ENCODE peak calls at places on chromosome 17, in six cellular contexts. One of them, this sample, is unnamed. For H3K27me3, the result is how much of the 10 kb centered on the place peaks cover.

GRCh38 chr17:12744298-12744697 is 45.0 kb upstream of the ARHGAP44 start:
- DNase-seq in ovary: no peak
- DNase-seq in AG04450: no peak
- DNase-seq in stomach: no peak
- DNase-seq in osteoblast: no peak
- DNase-seq in tibial nerve: no peak
- DNase-seq in this sample: no peak

GRCh38 chr17:79627184-79627765 is 16.4 kb upstream of the RBFOX3 start:
- DNase-seq in stomach: peak
- DNase-seq in AG04450: no peak
- DNase-seq in ovary: peak
- DNase-seq in osteoblast: no peak
- DNase-seq in tibial nerve: no peak
- DNase-seq in this sample: peak

GRCh38 chr17:34726536-34727384 is 147.4 kb downstream of the TMEM132E start:
- DNase-seq in osteoblast: no peak
- DNase-seq in ovary: no peak
- DNase-seq in AG04450: no peak
- DNase-seq in tibial nerve: no peak
- DNase-seq in stomach: no peak
- DNase-seq in this sample: no peak

GRCh38 chr17:1714980-1715802 is 5.0 kb upstream of the TLCD2 start:
- DNase-seq in AG04450: peak
- DNase-seq in ovary: peak
- DNase-seq in tibial nerve: peak
- DNase-seq in osteoblast: peak
- DNase-seq in stomach: peak
- DNase-seq in this sample: peak

GRCh38 chr17:9802294-9802693 is 10.9 kb upstream of the DHRS7C start:
- DNase-seq in stomach: no peak
- DNase-seq in tibial nerve: no peak
- DNase-seq in AG04450: no peak
- DNase-seq in ovary: no peak
- DNase-seq in osteoblast: no peak
- DNase-seq in this sample: no peak

GRCh38 chr17:31508310-31509094 is 117.0 kb downstream of the RAB11FIP4 start:
- DNase-seq in ovary: no peak
- DNase-seq in tibial nerve: no peak
- DNase-seq in stomach: peak
- DNase-seq in osteoblast: peak
- DNase-seq in AG04450: no peak
- DNase-seq in this sample: peak

GRCh38 chr17:77300016-77300686 is 159.4 kb downstream of the SEC14L1 start:
- DNase-seq in stomach: no peak
- DNase-seq in osteoblast: peak
- DNase-seq in tibial nerve: no peak
- DNase-seq in ovary: no peak
- DNase-seq in AG04450: no peak
- DNase-seq in this sample: no peak

GRCh38 chr17:41777157-41777578 is 9.3 kb downstream of the JUP start:
- DNase-seq in osteoblast: peak
- DNase-seq in tibial nerve: no peak
- DNase-seq in AG04450: no peak
- DNase-seq in ovary: peak
- DNase-seq in stomach: peak
- DNase-seq in this sample: peak

GRCh38 chr17:79814966-79815835 is 18.3 kb upstream of the CBX8 start:
- DNase-seq in osteoblast: peak
- DNase-seq in ovary: peak
- DNase-seq in tibial nerve: no peak
- DNase-seq in stomach: peak
- DNase-seq in AG04450: no peak
- DNase-seq in this sample: peak

GRCh38 chr17:65173951-65174683 is 36.9 kb downstream of the RGS9 start:
- DNase-seq in AG04450: no peak
- DNase-seq in osteoblast: no peak
- DNase-seq in ovary: no peak
- DNase-seq in stomach: no peak
- DNase-seq in tibial nerve: no peak
- DNase-seq in this sample: no peak

DNA sequence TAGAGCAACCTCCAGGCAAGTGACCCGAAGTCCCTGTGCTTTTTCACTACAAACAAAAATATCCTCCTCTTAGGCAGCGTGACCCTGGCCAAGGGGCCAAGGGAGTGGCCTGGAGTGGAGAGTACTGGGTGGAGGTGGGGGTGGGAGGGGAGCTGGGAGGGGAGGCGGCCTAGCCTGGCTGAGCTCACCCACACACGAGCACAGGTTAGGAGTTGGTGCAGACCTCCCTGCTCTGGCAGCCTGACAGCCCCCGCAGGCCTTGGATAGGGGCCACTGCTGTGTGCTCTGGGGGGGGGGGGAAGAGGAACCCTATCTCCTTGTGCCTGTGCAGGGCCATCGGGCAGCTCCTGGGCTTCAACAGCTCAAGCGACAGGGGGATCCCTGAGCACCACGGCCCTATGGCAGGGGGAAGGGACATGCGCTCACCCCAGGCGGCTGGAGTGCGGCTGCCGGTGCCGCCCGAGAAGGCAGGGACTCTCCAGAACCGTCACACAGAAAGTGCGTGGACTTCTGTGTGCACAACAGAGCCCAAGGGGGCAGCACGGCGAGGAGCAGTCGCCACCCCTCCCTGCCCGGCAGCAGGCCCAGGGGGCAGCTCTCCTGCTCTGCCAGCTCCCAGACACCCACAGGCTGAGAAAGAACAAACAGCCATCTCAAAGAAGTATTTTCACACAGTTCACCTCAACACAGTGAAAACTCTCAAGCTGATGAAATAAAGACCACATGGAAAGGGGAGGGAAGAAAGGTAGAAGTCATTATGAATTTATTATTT is 13.3 kb downstream of the SLC16A3 start:
- DNase-seq in tibial nerve: no peak
- DNase-seq in stomach: no peak
- DNase-seq in osteoblast: peak
- DNase-seq in ovary: peak
- DNase-seq in AG04450: no peak
- DNase-seq in this sample: peak
- H3K4me3 ChIP-seq in tibial nerve: no peak
- H3K4me3 ChIP-seq in stomach: no peak
- H3K4me3 ChIP-seq in osteoblast: no peak
- H3K4me3 ChIP-seq in ovary: no peak
- H3K4me3 ChIP-seq in AG04450: no peak
- H3K4me3 ChIP-seq in this sample: no peak

GRCh38 chr17:43333438-43333943 is 65.3 kb upstream of the ARL4D start:
- DNase-seq in AG04450: no peak
- DNase-seq in tibial nerve: no peak
- DNase-seq in ovary: no peak
- DNase-seq in stomach: no peak
- DNase-seq in osteoblast: no peak
- DNase-seq in this sample: no peak
- H3K27me3 ChIP-seq in AG04450: under half
- H3K27me3 ChIP-seq in tibial nerve: under half
- H3K27me3 ChIP-seq in ovary: under half
- H3K27me3 ChIP-seq in stomach: under half
- H3K27me3 ChIP-seq in osteoblast: under half
- H3K27me3 ChIP-seq in this sample: under half

DNA sequence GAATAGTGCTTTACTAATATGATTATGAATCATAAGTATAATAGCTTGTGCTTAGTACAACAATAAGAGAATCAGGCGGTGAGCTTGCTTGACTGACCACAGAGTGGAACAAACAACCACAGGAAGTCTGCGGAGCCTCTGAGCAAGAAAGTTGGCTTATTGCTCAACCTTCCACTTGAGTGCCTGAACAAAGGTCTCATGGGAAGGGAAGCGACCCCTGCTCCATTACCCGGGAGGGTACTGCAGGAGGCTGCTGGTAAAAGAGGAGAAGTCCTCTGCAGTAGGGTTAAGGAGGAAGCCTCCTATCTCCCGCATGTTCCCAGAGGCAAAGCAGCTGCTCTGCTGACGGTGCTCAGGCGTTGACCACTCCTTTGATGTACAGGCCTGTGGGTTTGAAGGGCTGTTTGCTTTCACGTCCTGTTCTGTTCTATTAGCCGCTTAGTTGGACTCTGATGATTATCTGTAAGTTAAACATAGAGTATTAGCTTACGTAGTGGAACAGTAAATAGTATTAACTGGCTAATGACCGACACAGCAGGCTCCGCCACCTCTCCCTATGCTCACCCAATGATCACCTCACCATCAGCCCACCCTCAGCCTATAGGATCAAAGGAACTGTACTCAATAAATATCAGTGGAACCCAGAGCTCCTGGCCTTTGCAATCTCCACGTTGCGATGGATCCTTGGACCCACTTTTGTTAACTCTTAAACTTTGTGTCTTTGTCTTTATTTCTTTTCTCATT is 17.5 kb downstream of the ALOX15B start:
- DNase-seq in AG04450: peak
- DNase-seq in osteoblast: peak
- DNase-seq in ovary: peak
- DNase-seq in stomach: peak
- DNase-seq in tibial nerve: no peak
- DNase-seq in this sample: no peak
- H3K4me3 ChIP-seq in AG04450: no peak
- H3K4me3 ChIP-seq in osteoblast: no peak
- H3K4me3 ChIP-seq in ovary: no peak
- H3K4me3 ChIP-seq in stomach: no peak
- H3K4me3 ChIP-seq in tibial nerve: no peak
- H3K4me3 ChIP-seq in this sample: no peak

DNA sequence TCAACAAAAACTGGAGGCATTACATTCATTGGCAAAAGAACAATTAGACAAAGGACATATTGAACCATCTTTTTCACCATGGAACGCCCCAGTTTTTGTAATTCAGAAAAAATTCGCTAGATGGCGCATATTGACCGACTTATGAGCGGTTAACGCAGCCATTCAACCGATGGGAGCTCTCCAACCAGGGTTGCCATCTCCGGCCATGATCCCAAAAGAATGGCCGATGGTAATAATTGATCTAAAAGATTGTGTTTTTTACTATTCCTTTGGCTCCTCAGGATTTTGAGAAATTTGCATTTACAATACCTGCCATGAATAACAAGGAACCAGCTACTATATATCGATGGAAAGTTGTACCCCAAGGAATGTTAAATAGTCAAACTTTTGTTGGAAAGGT is 21.4 kb downstream of the ALOX15B start:
- DNase-seq in stomach: peak
- DNase-seq in osteoblast: peak
- DNase-seq in ovary: no peak
- DNase-seq in tibial nerve: no peak
- DNase-seq in AG04450: peak
- DNase-seq in this sample: peak
- H3K27me3 ChIP-seq in stomach: half or more
- H3K27me3 ChIP-seq in osteoblast: half or more
- H3K27me3 ChIP-seq in ovary: under half
- H3K27me3 ChIP-seq in tibial nerve: under half
- H3K27me3 ChIP-seq in AG04450: half or more
- H3K27me3 ChIP-seq in this sample: under half

GRCh38 chr17:81223758-81224122 is 975 bp upstream of the CEP131 start:
- DNase-seq in AG04450: no peak
- DNase-seq in stomach: no peak
- DNase-seq in osteoblast: peak
- DNase-seq in ovary: no peak
- DNase-seq in tibial nerve: no peak
- DNase-seq in this sample: no peak
- H3K4me3 ChIP-seq in AG04450: peak
- H3K4me3 ChIP-seq in stomach: peak
- H3K4me3 ChIP-seq in osteoblast: peak
- H3K4me3 ChIP-seq in ovary: no peak
- H3K4me3 ChIP-seq in tibial nerve: peak
- H3K4me3 ChIP-seq in this sample: peak

DNA sequence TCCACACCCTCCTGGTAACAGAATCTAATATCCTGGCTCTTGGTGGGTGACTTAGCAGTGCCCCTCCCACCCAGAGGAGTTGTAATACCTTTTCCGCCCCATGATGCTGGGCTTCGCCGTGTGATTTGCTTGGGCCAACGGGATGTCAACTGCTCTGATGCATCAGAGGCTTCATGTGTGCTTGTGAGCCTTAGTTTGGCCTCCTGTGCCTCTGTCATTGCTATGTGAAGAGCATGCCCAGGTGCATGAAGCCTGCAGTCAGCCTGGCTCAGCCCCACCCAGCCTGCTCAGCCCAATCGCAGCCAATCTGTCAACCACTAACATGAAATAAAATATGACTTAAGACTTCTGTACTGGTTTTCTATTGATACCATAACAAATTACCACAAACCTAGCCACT is 201.2 kb upstream of the RPL38 start:
- DNase-seq in tibial nerve: no peak
- DNase-seq in AG04450: no peak
- DNase-seq in osteoblast: no peak
- DNase-seq in stomach: no peak
- DNase-seq in ovary: no peak
- DNase-seq in this sample: no peak
- H3K27me3 ChIP-seq in tibial nerve: under half
- H3K27me3 ChIP-seq in AG04450: under half
- H3K27me3 ChIP-seq in osteoblast: under half
- H3K27me3 ChIP-seq in stomach: half or more
- H3K27me3 ChIP-seq in ovary: under half
- H3K27me3 ChIP-seq in this sample: under half

GRCh38 chr17:28749516-28750177 is 5.8 kb downstream of the TRAF4 start:
- DNase-seq in tibial nerve: no peak
- DNase-seq in AG04450: no peak
- DNase-seq in ovary: no peak
- DNase-seq in stomach: no peak
- DNase-seq in osteoblast: peak
- DNase-seq in this sample: no peak

GRCh38 chr17:28748852-28749515 is 5.2 kb downstream of the TRAF4 start:
- DNase-seq in tibial nerve: no peak
- DNase-seq in AG04450: no peak
- DNase-seq in ovary: peak
- DNase-seq in stomach: no peak
- DNase-seq in osteoblast: no peak
- DNase-seq in this sample: no peak

GRCh38 chr17:28747046-28747691 is 3.4 kb downstream of the TRAF4 start:
- DNase-seq in osteoblast: no peak
- DNase-seq in AG04450: no peak
- DNase-seq in ovary: peak
- DNase-seq in stomach: peak
- DNase-seq in tibial nerve: no peak
- DNase-seq in this sample: peak

GRCh38 chr17:28746611-28747045 is 2.8 kb downstream of the TRAF4 start:
- DNase-seq in ovary: peak
- DNase-seq in tibial nerve: no peak
- DNase-seq in AG04450: no peak
- DNase-seq in stomach: peak
- DNase-seq in osteoblast: peak
- DNase-seq in this sample: peak

GRCh38 chr17:28747801-28748750 is 4.3 kb downstream of the TRAF4 start:
- DNase-seq in stomach: no peak
- DNase-seq in ovary: peak
- DNase-seq in tibial nerve: no peak
- DNase-seq in AG04450: no peak
- DNase-seq in osteoblast: peak
- DNase-seq in this sample: no peak
- H3K4me3 ChIP-seq in stomach: peak
- H3K4me3 ChIP-seq in ovary: no peak
- H3K4me3 ChIP-seq in tibial nerve: no peak
- H3K4me3 ChIP-seq in AG04450: no peak
- H3K4me3 ChIP-seq in osteoblast: no peak
- H3K4me3 ChIP-seq in this sample: no peak

DNA sequence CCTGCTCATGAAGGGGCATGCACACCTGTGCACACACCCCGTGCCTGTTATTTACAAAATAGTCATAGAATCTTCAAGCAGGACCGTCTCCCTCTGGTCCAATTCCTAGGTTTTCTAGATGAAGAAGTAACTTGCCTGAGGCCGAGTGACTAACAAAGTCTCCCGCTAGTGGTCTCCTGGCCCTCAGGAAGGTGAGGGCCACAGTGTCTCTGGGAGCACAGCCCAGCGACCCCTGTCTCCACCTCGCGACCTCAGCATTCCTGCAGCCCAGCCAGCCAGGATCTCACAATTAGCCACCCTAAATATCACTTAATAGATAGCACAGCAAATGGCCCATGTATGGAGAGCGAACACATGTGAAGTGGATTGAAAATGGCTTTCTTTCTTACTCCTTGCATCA is 30.5 kb upstream of the CACNG1 start:
- DNase-seq in ovary: no peak
- DNase-seq in stomach: no peak
- DNase-seq in osteoblast: no peak
- DNase-seq in AG04450: no peak
- DNase-seq in tibial nerve: no peak
- DNase-seq in this sample: no peak
- H3K27me3 ChIP-seq in ovary: under half
- H3K27me3 ChIP-seq in stomach: under half
- H3K27me3 ChIP-seq in osteoblast: under half
- H3K27me3 ChIP-seq in AG04450: under half
- H3K27me3 ChIP-seq in tibial nerve: under half
- H3K27me3 ChIP-seq in this sample: under half

This sample was measured in H7.